ENCODE peak calls at places on chromosomes 3 and 15, in nine cellular contexts. W is mammary epithelial cell, C is neural progenitor cell, F is uterus, K is GM23338, T is heart left ventricle, N is cardiac muscle cell, G is lower lobe of right lung, B is DND-41. X is an unnamed sample. For H3K4me1, the result is how much of the 10 kb centered on the place peaks cover.

GRCh38 chr15:101264011-101264410 is 12.2 kb upstream of the CHSY1 start:
- DNase-seq in W (no peak), C (no peak), F (no peak), K (no peak), T (no peak), N (peak), G (no peak), B (no peak), X (no peak)

GRCh38 chr3:32315441-32315840 is 76.2 kb upstream of the CMTM7 start:
- DNase-seq in W (no peak), C (no peak), F (no peak), K (no peak), T (no peak), N (no peak), G (no peak), B (no peak), X (no peak)

GRCh38 chr3:131231710-131232348 is 149.7 kb upstream of the NUDT16 start:
- DNase-seq in W (no peak), C (no peak), F (no peak), K (peak), T (no peak), N (no peak), G (no peak), B (no peak), X (no peak)

GRCh38 chr3:69088033-69088432 is 3.3 kb downstream of the ARL6IP5 start:
- DNase-seq in W (peak), C (no peak), F (no peak), K (no peak), T (no peak), N (peak), G (no peak), B (no peak), X (no peak)

GRCh38 chr3:189593581-189593980 is 37.6 kb upstream of the TP63 start:
- DNase-seq in W (no peak), C (no peak), F (no peak), K (no peak), T (no peak), N (peak), G (no peak), B (no peak), X (no peak)

GRCh38 chr15:87547470-87548181 is 708.9 kb downstream of the NTRK3 start:
- DNase-seq in W (no peak), C (no peak), F (no peak), K (no peak), T (no peak), N (peak), G (no peak), B (no peak), X (no peak)

GRCh38 chr3:31621314-31621713 is 88.6 kb downstream of the STT3B start:
- DNase-seq in W (no peak), C (no peak), F (no peak), K (no peak), T (no peak), N (no peak), G (no peak), B (no peak), X (no peak)

GRCh38 chr3:194828126-194828525 is 142.4 kb downstream of the FAM43A start:
- DNase-seq in W (no peak), C (no peak), F (no peak), K (no peak), T (no peak), N (no peak), G (no peak), B (no peak), X (no peak)

GRCh38 chr15:83626171-83626802 is 27.6 kb upstream of the ADAMTSL3 start:
- DNase-seq in W (peak), C (no peak), F (no peak), K (no peak), T (no peak), N (peak), G (no peak), B (no peak), X (no peak)

GRCh38 chr3:36714343-36714742 is 50.0 kb downstream of the DCLK3 start:
- DNase-seq in W (no peak), C (no peak), F (no peak), K (no peak), T (no peak), N (peak), G (no peak), B (no peak), X (no peak)

GRCh38 chr15:89321521-89322410 is 12.9 kb downstream of the POLG start:
- DNase-seq in W (no peak), C (no peak), F (no peak), K (peak), T (no peak), N (no peak), G (no peak), B (no peak), X (no peak)

GRCh38 chr15:73857193-73857920 is 16.0 kb upstream of the TBC1D21 start:
- DNase-seq in W (no peak), C (no peak), F (no peak), K (no peak), T (no peak), N (no peak), G (no peak), B (no peak), X (no peak)

GRCh38 chr15:93424131-93424530 is 335.1 kb upstream of the RGMA start:
- DNase-seq in W (no peak), C (no peak), F (no peak), K (no peak), T (no peak), N (no peak), G (no peak), B (no peak), X (no peak)

GRCh38 chr15:80778964-80779657 is at the start of gene CEMIP:
- DNase-seq in W (peak), C (peak), F (peak), K (peak), T (peak), N (peak), G (peak), B (no peak), X (peak)

GRCh38 chr3:112776836-112777235 is 69.8 kb downstream of the CD200R1L start:
- DNase-seq in W (no peak), C (no peak), F (no peak), K (no peak), T (no peak), N (no peak), G (no peak), B (no peak), X (no peak)

GRCh38 chr3:167895684-167896083 is 160.2 kb downstream of the SERPINI1 start:
- DNase-seq in W (no peak), C (peak), F (no peak), K (peak), T (no peak), N (no peak), G (no peak), B (no peak), X (no peak)

GRCh38 chr15:56963719-56964118 is 45.3 kb downstream of the TCF12 start:
- DNase-seq in W (no peak), C (no peak), F (no peak), K (peak), T (no peak), N (peak), G (no peak), B (peak), X (no peak)

GRCh38 chr3:107193114-107193513 is 184.1 kb upstream of the CCDC54 start:
- DNase-seq in W (no peak), C (no peak), F (no peak), K (no peak), T (no peak), N (no peak), G (no peak), B (no peak), X (no peak)

GRCh38 chr15:66907826-66908502 is 157.4 kb upstream of the SMAD3 start:
- DNase-seq in W (no peak), C (no peak), F (no peak), K (no peak), T (peak), N (peak), G (peak), B (no peak), X (peak)

GRCh38 chr3:16936233-16936632 is 51.5 kb downstream of the PLCL2 start:
- DNase-seq in W (no peak), C (no peak), F (no peak), K (peak), T (no peak), N (no peak), G (no peak), B (peak), X (no peak)

GRCh38 chr3:15295506-15295905 is 36.9 kb downstream of the SH3BP5 start:
- DNase-seq in W (no peak), C (no peak), F (peak), K (no peak), T (peak), N (peak), G (no peak), B (no peak), X (no peak)

GRCh38 chr3:166829896-166830295 is 550.2 kb downstream of the ZBBX start:
- DNase-seq in W (no peak), C (no peak), F (no peak), K (no peak), T (no peak), N (no peak), G (no peak), B (no peak), X (no peak)

GRCh38 chr3:127729556-127730056 is 56.9 kb downstream of the ABTB1 start:
- DNase-seq in W (no peak), C (no peak), F (no peak), K (no peak), T (no peak), N (peak), G (no peak), B (no peak), X (no peak)

GRCh38 chr15:94584833-94585244 is 353.5 kb downstream of the MCTP2 start:
- DNase-seq in W (peak), C (no peak), F (peak), K (no peak), T (no peak), N (peak), G (no peak), B (peak), X (no peak)

GRCh38 chr3:34683851-34684250 is 885.4 kb downstream of the PDCD6IP start:
- DNase-seq in W (peak), C (peak), F (peak), K (peak), T (peak), N (peak), G (peak), B (peak), X (peak)

GRCh38 chr3:122902326-122902725 is 107.5 kb downstream of the SLC49A4 start:
- DNase-seq in W (peak), C (no peak), F (no peak), K (no peak), T (no peak), N (no peak), G (no peak), B (no peak), X (no peak)

GRCh38 chr3:14274537-14274936 is 95.9 kb downstream of the LSM3 start:
- DNase-seq in W (no peak), C (peak), F (no peak), K (peak), T (no peak), N (no peak), G (no peak), B (no peak), X (no peak)

GRCh38 chr3:49469037-49469875 is 811 bp upstream of the DAG1 start:
- DNase-seq in W (peak), C (peak), F (peak), K (peak), T (peak), N (peak), G (peak), B (no peak), X (peak)

GRCh38 chr3:132317229-132317948 is at the start of gene ACP3:
- DNase-seq in W (peak), C (peak), F (peak), K (peak), T (peak), N (peak), G (peak), B (peak), X (peak)

GRCh38 chr3:66997560-66998074 is 490 bp upstream of the KBTBD8 start:
- DNase-seq in W (no peak), C (no peak), F (peak), K (no peak), T (peak), N (no peak), G (peak), B (no peak), X (peak)

GRCh38 chr15:43209059-43209824 is 11.6 kb downstream of the EPB42 start:
- DNase-seq in W (no peak), C (peak), F (no peak), K (peak), T (no peak), N (peak), G (no peak), B (no peak), X (peak)

DNA sequence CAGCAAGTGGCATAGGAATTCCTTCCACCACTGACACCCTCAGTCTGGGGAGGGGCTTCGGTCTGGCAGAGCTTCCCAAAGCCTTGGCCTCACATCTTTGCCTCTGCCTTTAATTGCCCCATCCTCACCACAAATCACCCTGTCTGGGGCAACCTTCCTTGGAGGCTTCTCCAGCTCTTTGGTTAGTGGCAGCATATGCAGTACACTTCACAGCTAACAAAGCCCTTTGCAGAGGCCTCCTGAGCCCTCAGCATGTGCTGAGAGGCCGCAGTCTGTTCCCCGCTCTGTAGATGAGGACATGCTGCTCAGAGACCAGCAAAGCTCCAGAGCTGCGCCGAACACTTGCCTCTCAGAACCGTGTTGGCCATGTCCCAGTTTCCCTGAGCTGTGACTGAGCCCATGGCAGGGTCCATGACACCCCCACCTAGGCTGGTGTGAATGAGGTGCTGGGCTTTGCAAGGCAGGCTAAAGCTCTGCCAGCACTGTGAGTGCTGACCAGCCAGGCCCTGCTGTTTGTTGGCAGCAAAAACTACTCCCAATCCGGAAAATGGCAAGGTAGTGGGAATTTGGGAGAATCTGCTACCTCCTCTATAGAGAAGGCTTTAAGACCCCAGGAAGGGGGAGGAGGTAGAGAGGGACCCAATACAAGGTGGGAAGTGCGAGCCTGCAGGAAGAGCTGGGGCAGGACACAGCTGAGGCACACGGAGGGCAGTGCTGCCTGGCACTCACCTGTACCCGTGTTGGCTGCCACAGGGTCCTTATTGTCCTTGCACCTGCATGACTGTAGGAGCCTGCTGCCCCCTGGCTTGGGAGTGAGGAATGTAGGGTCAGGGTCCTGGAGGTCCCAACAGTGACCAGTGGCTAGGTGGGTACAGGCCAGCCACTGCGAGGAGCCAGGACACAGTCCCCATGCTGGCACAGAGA is 8.4 kb upstream of the KLF15 start:
- DNase-seq in W (no peak), C (no peak), F (no peak), K (peak), T (no peak), N (no peak), G (peak), B (no peak), X (no peak)
- TF ChIP-seq CTCF in W (peak), C (peak), F (peak), K (no peak), T (no peak), N (no peak), G (no peak), B (no peak), X (no peak)

DNA sequence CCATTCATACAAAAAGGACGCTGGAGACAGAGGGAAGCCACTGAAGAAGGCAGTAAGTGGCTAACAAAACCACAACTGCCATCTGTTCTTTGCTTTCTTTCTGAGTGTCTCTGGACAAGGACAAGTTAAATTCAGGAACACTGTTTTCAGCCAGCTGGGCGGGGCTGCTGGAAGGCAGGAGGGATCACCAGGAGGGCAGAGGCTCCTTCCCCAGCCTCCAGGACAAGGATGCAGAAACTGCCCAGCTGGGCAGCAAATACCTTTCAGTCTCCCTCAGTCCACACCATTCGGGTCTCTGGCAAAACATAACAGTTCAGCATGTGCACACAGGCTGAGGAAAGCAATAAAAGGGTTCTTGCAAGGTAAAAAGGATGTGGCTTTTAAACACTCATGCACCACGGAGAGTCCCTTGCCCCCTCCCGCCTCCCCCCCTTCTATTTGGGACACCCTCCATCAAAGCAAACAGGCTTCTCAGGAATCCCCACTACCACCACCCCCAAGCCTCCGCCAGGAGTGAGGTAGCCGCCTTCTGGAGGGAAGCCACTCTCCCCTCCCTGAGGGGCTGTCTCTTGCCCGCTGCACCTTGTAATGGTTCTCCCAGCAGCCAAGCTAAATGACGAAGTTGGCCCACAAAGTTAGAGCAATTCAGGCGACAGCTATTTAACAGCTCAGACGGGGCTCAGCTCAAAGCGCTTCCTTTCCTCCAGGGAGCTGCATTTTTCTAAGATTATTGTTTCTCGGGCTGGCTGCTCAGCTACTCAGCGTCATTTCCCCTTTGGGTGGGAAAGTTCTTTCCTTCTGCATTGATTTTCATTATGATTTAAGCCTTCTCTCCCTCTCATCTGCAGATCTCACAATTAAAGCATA is 3.8 kb downstream of the HEG1 start:
- DNase-seq in W (peak), C (peak), F (peak), K (peak), T (peak), N (peak), G (no peak), B (peak), X (peak)
- H3K4me1 ChIP-seq in W (half or more), C (half or more), F (under half), K (half or more), T (half or more), N (half or more), G (half or more), B (half or more), X (under half)

DNA sequence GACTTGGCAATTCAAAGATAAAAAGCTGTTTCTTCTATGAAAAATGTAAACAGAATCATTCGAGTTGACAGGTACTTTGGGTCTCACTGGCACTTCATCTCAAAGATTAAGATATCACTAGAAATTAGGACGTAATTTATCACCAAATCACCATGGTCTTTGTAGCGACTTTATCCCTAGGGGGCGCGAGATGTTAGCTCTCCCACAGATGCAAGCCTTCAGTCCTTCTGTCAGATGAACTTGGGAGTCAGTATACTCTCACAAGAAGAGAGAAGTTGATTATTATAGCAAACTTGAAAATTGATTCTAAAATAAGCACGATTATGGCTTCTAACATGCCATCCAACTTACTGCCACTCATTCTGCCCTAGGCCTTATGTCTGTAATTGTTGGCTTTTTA is 150.3 kb downstream of the ALCAM start:
- DNase-seq in W (no peak), C (peak), F (no peak), K (peak), T (no peak), N (peak), G (no peak), B (no peak), X (peak)
- TF ChIP-seq CTCF in W (no peak), C (peak), F (no peak), K (peak), T (no peak), N (peak), G (no peak), B (peak), X (no peak)

DNA sequence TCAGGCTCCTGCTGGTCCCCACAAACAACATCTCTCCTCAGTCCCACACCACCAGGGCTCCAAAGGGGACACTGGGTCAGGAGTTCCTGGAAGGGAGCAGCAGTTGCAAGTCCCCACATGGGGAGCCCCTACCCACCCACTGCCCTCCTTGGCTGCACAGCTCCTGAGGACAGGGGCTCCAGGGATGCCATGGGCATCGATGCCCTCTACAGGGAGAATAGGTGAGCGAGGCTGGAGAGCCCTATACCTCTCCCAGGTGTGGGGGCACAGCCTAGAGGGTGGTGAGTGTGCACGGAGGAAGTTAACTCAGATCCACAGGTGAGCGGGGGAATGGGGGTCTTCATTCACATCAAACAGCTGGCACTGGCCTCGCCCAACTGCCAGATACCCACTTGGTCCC is 141.2 kb upstream of the LINGO1 start:
- DNase-seq in W (no peak), C (no peak), F (no peak), K (no peak), T (no peak), N (no peak), G (no peak), B (no peak), X (no peak)
- H3K4me1 ChIP-seq in W (under half), C (under half), F (under half), K (under half), T (under half), N (under half), G (under half), B (under half), X (under half)

GRCh38 chr3:170486398-170486797 is 67.7 kb downstream of the CLDN11 start:
- DNase-seq in W (no peak), C (no peak), F (no peak), K (no peak), T (no peak), N (no peak), G (no peak), B (no peak), X (no peak)

GRCh38 chr3:170487091-170487490 is 68.4 kb downstream of the CLDN11 start:
- DNase-seq in W (no peak), C (no peak), F (no peak), K (no peak), T (no peak), N (no peak), G (no peak), B (no peak), X (no peak)

GRCh38 chr3:170490828-170491560 is 72.3 kb downstream of the CLDN11 start:
- DNase-seq in W (no peak), C (no peak), F (no peak), K (no peak), T (no peak), N (no peak), G (no peak), B (no peak), X (no peak)

GRCh38 chr3:170491901-170492300 is 73.2 kb downstream of the CLDN11 start:
- DNase-seq in W (no peak), C (no peak), F (no peak), K (no peak), T (no peak), N (no peak), G (no peak), B (no peak), X (no peak)

GRCh38 chr3:170488802-170489201 is 70.1 kb downstream of the CLDN11 start:
- DNase-seq in W (peak), C (no peak), F (no peak), K (no peak), T (no peak), N (peak), G (no peak), B (no peak), X (no peak)
- TF ChIP-seq CTCF in W (no peak), C (no peak), F (peak), K (no peak), T (no peak), N (peak), G (no peak), B (no peak), X (no peak)